ENCODE peak calls at places on chromosomes 13 and 19, in four cellular contexts. J is effector CD4-positive, alpha-beta T cell; X is NCI-H510A treated with DMSO at 0.1 percent for 48 hours; Z is left cardiac atrium. S is an unnamed sample.

GRCh38 chr13:109720758-109721184 is 65.6 kb downstream of the IRS2 start:
- DNase-seq in J (no peak), X (peak; percentile 62), Z (no peak), S (no peak)

GRCh38 chr19:19137556-19138109 is 645 bp downstream of the TMEM161A start:
- DNase-seq in J (no peak), X (no peak), Z (no peak), S (peak; percentile 82)

GRCh38 chr19:11067356-11068113 is 21.7 kb upstream of the LDLR start:
- DNase-seq in J (no peak), X (peak; percentile 11), Z (no peak), S (no peak)

GRCh38 chr13:80303225-80303811 is 37.6 kb downstream of the SPRY2 start:
- DNase-seq in J (no peak), X (no peak), Z (no peak), S (no peak)

GRCh38 chr13:83621765-83622421 is 260.4 kb downstream of the SLITRK1 start:
- DNase-seq in J (no peak), X (no peak), Z (no peak), S (no peak)

GRCh38 chr13:24215732-24216131 is 55.2 kb downstream of the SPATA13 start:
- DNase-seq in J (no peak), X (no peak), Z (peak; percentile 57), S (peak; percentile 78)

GRCh38 chr13:94660695-94661324 is 51.5 kb downstream of the SOX21 start:
- DNase-seq in J (no peak), X (peak; percentile 42), Z (no peak), S (no peak)

GRCh38 chr19:18425515-18426415 is 6.6 kb downstream of the SSBP4 start:
- DNase-seq in J (no peak), X (no peak), Z (peak; percentile 70), S (no peak)

GRCh38 chr13:23753523-23753922 is 135.7 kb downstream of the MIPEP start:
- DNase-seq in J (no peak), X (no peak), Z (no peak), S (no peak)